ENCODE peak calls at places on chromosomes 7 and 10, in six cellular contexts. Q is colonic mucosa, E is heart left ventricle, T is mammary epithelial cell, C is pancreas, G is uterus. M is an unnamed sample.

GRCh38 chr10:76491216-76491615 is 1059.8 kb downstream of the LRMDA start:
- DNase-seq in C (no peak), E (no peak), Q (no peak), G (no peak), T (peak; percentile 18), M (no peak)

GRCh38 chr10:4034907-4035581 is 250.0 kb upstream of the KLF6 start:
- DNase-seq in C (no peak), G (no peak), E (no peak), T (no peak), Q (no peak), M (no peak)

GRCh38 chr7:32761451-32762320 is 129.9 kb downstream of the KBTBD2 start:
- DNase-seq in E (no peak), T (no peak), G (no peak), C (peak; percentile 55), Q (no peak), M (no peak)

GRCh38 chr7:19369806-19370205 is 224.6 kb upstream of the FERD3L start:
- DNase-seq in Q (no peak), T (no peak), G (no peak), E (no peak), C (no peak), M (no peak)

GRCh38 chr10:10865913-10866312 is 151.8 kb upstream of the CELF2 start:
- DNase-seq in C (no peak), Q (no peak), G (no peak), T (peak; percentile 14), E (no peak), M (no peak)

GRCh38 chr7:114214454-114214853 is 200.2 kb upstream of the FOXP2 start:
- DNase-seq in C (no peak), Q (no peak), E (no peak), T (no peak), G (no peak), M (no peak)

GRCh38 chr10:48595533-48595932 is 9.3 kb downstream of the ARHGAP22 start:
- DNase-seq in E (no peak), G (no peak), C (no peak), Q (no peak), T (no peak), M (no peak)

GRCh38 chr10:73898730-73899400 is 12.1 kb upstream of the PLAU start:
- DNase-seq in G (no peak), T (no peak), E (no peak), Q (no peak), C (no peak), M (no peak)

GRCh38 chr10:33155720-33156638 is 178.5 kb downstream of the NRP1 start:
- DNase-seq in C (no peak), E (no peak), G (no peak), Q (no peak), T (peak; percentile 75), M (peak; percentile 55)

GRCh38 chr7:96310106-96310505 is 11.8 kb downstream of the SLC25A13 start:
- DNase-seq in G (no peak), E (no peak), C (no peak), Q (no peak), T (no peak), M (no peak)

GRCh38 chr10:129511086-129511485 is 44.0 kb downstream of the MGMT start:
- DNase-seq in T (no peak), E (no peak), Q (peak; percentile 5), C (no peak), G (no peak), M (peak; percentile 21)

GRCh38 chr7:101650579-101651081 is 21.5 kb upstream of the MYL10 start:
- DNase-seq in Q (no peak), T (no peak), C (no peak), E (no peak), G (no peak), M (no peak)

GRCh38 chr7:157007470-157008066 is 2.9 kb downstream of the MNX1 start:
- DNase-seq in C (no peak), Q (peak; percentile 77), E (no peak), T (no peak), G (no peak), M (no peak)

GRCh38 chr7:13829914-13830603 is 159.4 kb downstream of the ETV1 start:
- DNase-seq in C (no peak), G (no peak), E (peak; percentile 30), Q (no peak), T (peak; percentile 73), M (no peak)

GRCh38 chr10:27345455-27345909 is 104.9 kb upstream of the ACBD5 start:
- DNase-seq in C (no peak), G (no peak), T (no peak), Q (no peak), E (no peak), M (no peak)

GRCh38 chr7:157703131-157703530 is 366.3 kb downstream of the DNAJB6 start:
- DNase-seq in E (no peak), G (no peak), T (no peak), Q (no peak), C (no peak), M (no peak)

GRCh38 chr10:118871244-118871865 is 116.6 kb upstream of the CACUL1 start:
- DNase-seq in E (no peak), Q (no peak), C (no peak), T (peak; percentile 58), G (no peak), M (no peak)

GRCh38 chr10:27526242-27526641 is 22.1 kb downstream of the RAB18 start:
- DNase-seq in G (no peak), E (no peak), Q (no peak), T (no peak), C (no peak), M (no peak)

GRCh38 chr7:50142421-50143113 is 49.5 kb upstream of the ZPBP start:
- DNase-seq in T (no peak), Q (no peak), G (no peak), E (no peak), C (no peak), M (no peak)

DNA sequence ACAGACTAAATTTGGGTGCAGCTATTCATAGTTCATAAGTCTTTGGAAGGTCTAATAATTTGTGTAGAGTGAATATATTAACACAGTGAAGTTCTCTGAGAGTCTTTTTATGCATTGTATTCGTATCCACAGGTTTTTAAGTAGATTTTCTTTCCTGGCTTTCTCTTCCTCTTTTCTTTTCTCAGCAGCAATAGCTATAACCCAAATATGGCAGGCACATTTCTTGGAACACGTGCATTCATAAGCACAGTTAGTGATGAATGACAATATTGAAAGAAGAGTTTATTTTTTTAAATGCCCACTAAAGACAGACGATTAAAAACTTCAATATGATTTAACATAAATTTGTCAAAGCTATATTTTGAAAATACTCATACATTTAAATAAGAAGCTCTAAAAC is 220.5 kb upstream of the MBL2 start:
- DNase-seq in C (no peak), E (no peak), G (no peak), Q (no peak), T (no peak), M (no peak)
- TF ChIP-seq CTCF in C (no peak), E (no peak), G (no peak), Q (no peak), T (no peak), M (no peak)

DNA sequence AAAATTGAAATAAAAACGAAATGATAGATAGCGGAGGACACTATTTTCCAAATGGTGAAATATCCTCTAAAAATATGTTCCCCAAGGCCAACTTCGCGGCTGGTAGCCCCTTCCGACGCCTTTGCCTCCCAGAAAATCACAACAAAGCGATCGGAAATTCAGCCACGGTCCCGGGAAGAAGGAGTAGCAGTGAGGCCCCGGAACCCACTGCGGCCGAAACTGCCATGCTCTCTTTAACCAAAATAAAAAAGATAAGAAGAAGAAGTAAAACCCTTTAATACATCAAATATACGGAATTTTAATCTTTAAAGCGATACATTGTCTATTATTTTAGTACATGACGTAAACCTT is 4.0 kb downstream of the ZNF503 start:
- DNase-seq in G (peak; percentile 26), T (peak; percentile 47), Q (no peak), C (peak; percentile 65), E (no peak), M (no peak)
- H3K27ac ChIP-seq in G (peak overlapping the region; percentile 97), T (peak overlapping the region; percentile 78), Q (peak overlapping the region; percentile 68), C (peak overlapping the region; percentile 97), E (peak overlapping the region; percentile 99), M (peak overlapping the region; percentile 99)

DNA sequence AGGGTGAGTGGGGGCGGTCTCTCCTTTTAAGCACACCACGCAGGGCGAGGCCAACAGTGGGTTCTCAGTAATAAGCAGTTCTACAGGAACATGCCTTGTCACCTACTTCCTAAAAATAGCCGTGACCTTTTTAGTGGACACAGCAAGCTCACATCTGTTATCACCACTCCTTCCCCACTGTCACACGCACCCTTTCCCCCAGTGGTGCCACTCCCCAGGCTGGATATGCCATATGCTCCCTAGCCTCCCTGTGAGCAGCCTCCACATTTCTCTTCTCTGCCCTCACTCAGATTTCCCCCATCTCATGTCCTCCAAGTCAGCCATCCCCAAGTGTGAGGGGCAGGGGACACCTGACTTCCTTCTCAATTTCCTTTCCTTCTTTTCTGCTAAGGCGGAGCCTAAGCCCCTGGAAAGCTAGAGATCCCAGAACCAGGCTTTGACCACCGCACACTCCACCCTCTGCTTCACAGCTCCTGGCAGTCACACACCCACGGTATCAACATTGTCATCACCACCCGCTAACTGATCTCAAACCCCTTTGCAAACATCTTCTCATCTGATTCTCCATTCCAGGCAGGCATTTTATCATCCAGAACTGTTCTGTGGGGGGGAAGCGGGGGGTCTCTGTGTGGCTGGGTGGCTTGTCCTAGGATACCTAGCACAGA is 3.6 kb downstream of the ANXA11 start:
- DNase-seq in T (no peak), E (peak; percentile 76), Q (no peak), G (no peak), C (no peak), M (no peak)
- H3K4me1 ChIP-seq in T (peaks cover 33% of the 10 kb centered on the region), E (peaks cover 88% of the 10 kb centered on the region), Q (peaks cover 62% of the 10 kb centered on the region), G (no peaks in the 10 kb centered on the region), C (peaks cover 75% of the 10 kb centered on the region), M (peaks cover 89% of the 10 kb centered on the region)

GRCh38 chr10:178208-178607 is 43.0 kb downstream of the ZMYND11 start:
- DNase-seq in Q (no peak), E (no peak), T (peak; percentile 19), C (no peak), G (no peak), M (no peak)
- TF ChIP-seq CTCF in Q (no peak), E (peak; percentile 54), T (peak; percentile 37), C (no peak), G (peak; percentile 26), M (peak; percentile 61)

GRCh38 chr7:151631968-151632749 is 112.5 kb upstream of the RHEB start:
- DNase-seq in G (peak; percentile 86), C (peak; percentile 96), E (peak; percentile 83), T (peak; percentile 78), Q (peak; percentile 87), M (peak; percentile 68)
- H3K27ac ChIP-seq in G (peak overlapping the region; percentile 89), C (peak overlapping the region; percentile 83), E (peak overlapping the region; percentile 94), T (peak overlapping the region; percentile 61), Q (peak overlapping the region; percentile 94), M (peak overlapping the region; percentile 92)

GRCh38 chr10:8037199-8037801 is 17.2 kb upstream of the GATA3 start:
- DNase-seq in Q (no peak), G (no peak), E (no peak), T (no peak), C (no peak), M (no peak)

GRCh38 chr10:8037941-8038894 is 16.3 kb upstream of the GATA3 start:
- DNase-seq in E (no peak), Q (no peak), T (no peak), C (no peak), G (no peak), M (no peak)

GRCh38 chr10:8034666-8035640 is 19.5 kb upstream of the GATA3 start:
- DNase-seq in E (no peak), T (no peak), G (no peak), Q (no peak), C (peak; percentile 62), M (no peak)

GRCh38 chr10:8035641-8036520 is 18.6 kb upstream of the GATA3 start:
- DNase-seq in T (no peak), Q (no peak), C (no peak), E (no peak), G (no peak), M (no peak)

GRCh38 chr10:8036521-8037198 is 17.8 kb upstream of the GATA3 start:
- DNase-seq in E (no peak), Q (no peak), G (no peak), C (no peak), T (no peak), M (no peak)
- H3K4me1 ChIP-seq in E (peaks cover 17% of the 10 kb centered on the region), Q (no peaks in the 10 kb centered on the region), G (no peaks in the 10 kb centered on the region), C (peaks cover 3% of the 10 kb centered on the region), T (peaks cover 2% of the 10 kb centered on the region), M (no peaks in the 10 kb centered on the region)

M was measured in right atrium auricular region.